ENCODE peak calls at places on chromosomes 11 and 22, in ten cellular contexts. R, T, O, V, Q, A, X, H, N and G are unnamed samples.

GRCh38 chr11:65072631-65072966 is 11.2 kb downstream of the CDCA5 start:
- DNase-seq in R (no peak), T (no peak), O (no peak), V (no peak), Q (no peak), A (no peak), X (no peak), H (no peak), N (no peak), G (no peak)

GRCh38 chr22:44211256-44211945 is 30.7 kb downstream of the PARVG start:
- DNase-seq in R (no peak), T (peak), O (no peak), V (no peak), Q (peak), A (no peak), X (no peak), H (no peak), N (no peak), G (no peak)

GRCh38 chr22:22196018-22196533 is 48.5 kb upstream of the VPREB1 start:
- DNase-seq in R (no peak), T (no peak), O (no peak), V (no peak), Q (no peak), A (no peak), X (no peak), H (no peak), N (no peak), G (peak)

GRCh38 chr11:90635145-90635544 is 412.3 kb upstream of the CHORDC1 start:
- DNase-seq in R (no peak), T (no peak), O (no peak), V (no peak), Q (no peak), A (no peak), X (no peak), H (no peak), N (no peak), G (no peak)

GRCh38 chr11:111836162-111836561 is 35.2 kb downstream of the ALG9 start:
- DNase-seq in R (no peak), T (peak), O (no peak), V (peak), Q (no peak), A (no peak), X (no peak), H (no peak), N (no peak), G (no peak)

GRCh38 chr11:130070109-130070828 is 575 bp downstream of the APLP2 start:
- DNase-seq in R (no peak), T (peak), O (peak), V (peak), Q (peak), A (peak), X (peak), H (peak), N (peak), G (no peak)

GRCh38 chr11:108854366-108854765 is 189.5 kb downstream of the DDX10 start:
- DNase-seq in R (no peak), T (peak), O (no peak), V (no peak), Q (peak), A (no peak), X (peak), H (no peak), N (no peak), G (peak)

GRCh38 chr11:68839953-68840641 is 1.6 kb downstream of the CPT1A start:
- DNase-seq in R (no peak), T (peak), O (peak), V (peak), Q (peak), A (peak), X (peak), H (no peak), N (no peak), G (no peak)

GRCh38 chr11:3155691-3156258 is 9.3 kb downstream of the OSBPL5 start:
- DNase-seq in R (no peak), T (no peak), O (no peak), V (peak), Q (peak), A (no peak), X (peak), H (no peak), N (no peak), G (no peak)

GRCh38 chr22:47296405-47297260 is 534.2 kb downstream of the TBC1D22A start:
- DNase-seq in R (no peak), T (no peak), O (no peak), V (no peak), Q (no peak), A (no peak), X (no peak), H (no peak), N (no peak), G (no peak)

GRCh38 chr11:121838571-121838970 is 277.4 kb downstream of the BLID start:
- DNase-seq in R (no peak), T (no peak), O (no peak), V (no peak), Q (no peak), A (no peak), X (no peak), H (no peak), N (no peak), G (no peak)

GRCh38 chr11:109707411-109707810 is 285.4 kb downstream of the C11orf87 start:
- DNase-seq in R (no peak), T (no peak), O (no peak), V (no peak), Q (no peak), A (no peak), X (no peak), H (no peak), N (no peak), G (no peak)

GRCh38 chr11:74755395-74755995 is 6.8 kb downstream of the RNF169 start:
- DNase-seq in R (no peak), T (peak), O (peak), V (no peak), Q (no peak), A (peak), X (peak), H (no peak), N (no peak), G (no peak)

GRCh38 chr11:32659672-32660071 is 76.0 kb downstream of the EIF3M start:
- DNase-seq in R (no peak), T (no peak), O (no peak), V (no peak), Q (peak), A (no peak), X (no peak), H (no peak), N (no peak), G (no peak)

GRCh38 chr11:114317738-114318137 is 21.5 kb downstream of the NNMT start:
- DNase-seq in R (no peak), T (peak), O (peak), V (peak), Q (peak), A (peak), X (peak), H (no peak), N (no peak), G (no peak)

GRCh38 chr11:61027141-61027840 is 55.8 kb downstream of the CD6 start:
- DNase-seq in R (no peak), T (no peak), O (no peak), V (no peak), Q (no peak), A (no peak), X (no peak), H (no peak), N (no peak), G (no peak)

GRCh38 chr11:78202733-78203167 is 14.0 kb downstream of the USP35 start:
- DNase-seq in R (no peak), T (no peak), O (no peak), V (no peak), Q (no peak), A (no peak), X (no peak), H (no peak), N (no peak), G (no peak)

GRCh38 chr22:36365020-36365411 is 22.8 kb downstream of the MYH9 start:
- DNase-seq in R (peak), T (peak), O (peak), V (peak), Q (peak), A (peak), X (peak), H (peak), N (no peak), G (no peak)

GRCh38 chr11:78733031-78733430 is 158.4 kb upstream of the NARS2 start:
- DNase-seq in R (no peak), T (no peak), O (peak), V (no peak), Q (no peak), A (no peak), X (no peak), H (no peak), N (no peak), G (no peak)

GRCh38 chr11:4203603-4204360 is 109.2 kb downstream of the RRM1 start:
- DNase-seq in R (no peak), T (no peak), O (no peak), V (no peak), Q (no peak), A (no peak), X (no peak), H (no peak), N (no peak), G (no peak)

GRCh38 chr11:85945788-85946187 is 90.6 kb downstream of the CCDC83 start:
- DNase-seq in R (no peak), T (no peak), O (no peak), V (peak), Q (no peak), A (no peak), X (no peak), H (no peak), N (no peak), G (no peak)

GRCh38 chr11:6354651-6355485 is 34.6 kb upstream of the CAVIN3 start:
- DNase-seq in R (no peak), T (no peak), O (no peak), V (no peak), Q (peak), A (no peak), X (peak), H (no peak), N (no peak), G (no peak)

GRCh38 chr11:21659961-21660360 is 532.9 kb upstream of the ANO5 start:
- DNase-seq in R (no peak), T (no peak), O (no peak), V (no peak), Q (no peak), A (no peak), X (no peak), H (no peak), N (no peak), G (no peak)

GRCh38 chr22:49720279-49720959 is 107.3 kb downstream of the BRD1 start:
- DNase-seq in R (no peak), T (no peak), O (no peak), V (no peak), Q (no peak), A (no peak), X (no peak), H (no peak), N (no peak), G (no peak)

GRCh38 chr11:95147364-95147905 is 57.8 kb downstream of the ENDOD1 start:
- DNase-seq in R (peak), T (peak), O (peak), V (peak), Q (peak), A (peak), X (peak), H (peak), N (no peak), G (no peak)

GRCh38 chr22:42288791-42289190 is 18.3 kb upstream of the TCF20 start:
- DNase-seq in R (no peak), T (no peak), O (no peak), V (no peak), Q (no peak), A (no peak), X (no peak), H (no peak), N (no peak), G (no peak)

GRCh38 chr11:102184269-102184987 is 74.2 kb downstream of the YAP1 start:
- DNase-seq in R (no peak), T (no peak), O (no peak), V (no peak), Q (peak), A (no peak), X (no peak), H (no peak), N (no peak), G (no peak)

GRCh38 chr11:45606514-45607024 is 58.9 kb downstream of the CHST1 start:
- DNase-seq in R (no peak), T (no peak), O (no peak), V (no peak), Q (no peak), A (no peak), X (no peak), H (no peak), N (no peak), G (no peak)

GRCh38 chr11:45333023-45333422 is 46.9 kb upstream of the SYT13 start:
- DNase-seq in R (no peak), T (no peak), O (no peak), V (peak), Q (no peak), A (peak), X (peak), H (no peak), N (no peak), G (no peak)

GRCh38 chr11:595400-595799 is 19.1 kb downstream of the PHRF1 start:
- DNase-seq in R (no peak), T (no peak), O (no peak), V (no peak), Q (no peak), A (no peak), X (no peak), H (no peak), N (no peak), G (no peak)

GRCh38 chr11:69641681-69642548 is 959 bp downstream of the CCND1 start:
- DNase-seq in R (no peak), T (peak), O (no peak), V (peak), Q (peak), A (peak), X (no peak), H (no peak), N (no peak), G (no peak)

GRCh38 chr22:27593378-27593777 is 208.2 kb downstream of the MN1 start:
- DNase-seq in R (no peak), T (no peak), O (no peak), V (no peak), Q (no peak), A (no peak), X (no peak), H (no peak), N (no peak), G (no peak)

GRCh38 chr22:38051900-38052862 is 5.0 kb upstream of the PICK1 start:
- DNase-seq in R (peak), T (peak), O (peak), V (peak), Q (peak), A (peak), X (peak), H (peak), N (peak), G (peak)

GRCh38 chr22:39994566-39995345 is at the start of gene FAM83F:
- DNase-seq in R (no peak), T (no peak), O (no peak), V (peak), Q (no peak), A (no peak), X (no peak), H (no peak), N (peak), G (no peak)

GRCh38 chr11:131464024-131464423 is 93.6 kb downstream of the NTM start:
- DNase-seq in R (no peak), T (no peak), O (no peak), V (peak), Q (no peak), A (no peak), X (no peak), H (no peak), N (no peak), G (no peak)

GRCh38 chr22:30245181-30245984 is 1.2 kb downstream of the LIF start:
- DNase-seq in R (no peak), T (no peak), O (no peak), V (no peak), Q (no peak), A (no peak), X (no peak), H (no peak), N (no peak), G (no peak)
- H3K4me3 ChIP-seq in R (peak), T (peak), O (peak), V (peak), Q (peak), A (peak), X (peak), H (no peak), N (no peak), G (peak)

DNA sequence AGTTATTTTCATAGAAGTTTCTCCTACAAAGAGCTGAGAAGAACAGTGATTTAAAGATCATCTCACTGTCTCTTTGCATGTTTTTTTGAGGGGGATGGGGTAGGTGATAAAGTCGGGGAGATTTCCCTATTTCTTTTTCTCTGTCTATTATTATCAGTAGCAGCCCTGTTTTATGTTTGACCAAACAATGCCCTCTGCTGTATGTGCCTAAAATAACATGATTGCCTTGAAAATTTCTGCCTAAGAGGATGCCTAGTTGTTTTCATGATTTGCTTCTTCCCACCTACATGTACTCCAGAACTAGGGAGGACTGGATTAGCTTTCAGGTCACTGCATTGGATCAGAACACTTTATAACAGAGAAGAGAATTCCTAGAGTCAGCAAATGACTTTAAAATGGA is 1330.2 kb downstream of the LRRC4C start:
- DNase-seq in R (no peak), T (peak), O (no peak), V (peak), Q (no peak), A (peak), X (no peak), H (no peak), N (no peak), G (no peak)
- TF ChIP-seq CTCF in R (no peak), T (peak), O (peak), V (no peak), Q (no peak), A (no peak), X (no peak), H (no peak), N (no peak), G (no peak)

GRCh38 chr11:15493066-15493465 is 378.3 kb downstream of the INSC start:
- DNase-seq in R (no peak), T (no peak), O (peak), V (peak), Q (no peak), A (no peak), X (peak), H (no peak), N (no peak), G (no peak)
- H3K4me3 ChIP-seq in R (no peak), T (no peak), O (no peak), V (no peak), Q (no peak), A (no peak), X (no peak), H (no peak), N (no peak), G (no peak)

DNA sequence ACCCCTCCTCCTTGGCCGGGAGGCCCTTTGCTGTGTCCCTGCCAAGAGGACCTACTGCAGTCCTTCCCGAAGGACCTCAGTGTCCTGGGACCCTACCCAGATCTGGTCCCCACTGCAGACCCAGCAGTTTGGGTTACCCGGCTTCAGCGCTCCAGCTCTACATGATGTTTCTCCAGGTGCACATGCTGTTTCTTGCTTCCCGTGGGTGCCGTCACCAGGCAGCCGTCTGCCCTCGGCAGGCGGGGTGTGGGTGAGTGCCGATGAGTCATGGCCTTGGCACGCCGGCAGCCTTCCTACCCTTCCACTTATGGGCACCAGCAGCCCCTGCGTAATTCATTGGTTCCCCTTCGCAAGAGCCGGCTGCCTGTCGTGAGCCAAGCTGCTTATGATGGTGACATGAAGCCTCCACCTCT is 101.8 kb downstream of the BCR start:
- DNase-seq in R (peak), T (peak), O (peak), V (peak), Q (peak), A (peak), X (peak), H (peak), N (peak), G (no peak)
- TF ChIP-seq CTCF in R (no peak), T (no peak), O (no peak), V (no peak), Q (no peak), A (no peak), X (no peak), H (no peak), N (no peak), G (no peak)

DNA sequence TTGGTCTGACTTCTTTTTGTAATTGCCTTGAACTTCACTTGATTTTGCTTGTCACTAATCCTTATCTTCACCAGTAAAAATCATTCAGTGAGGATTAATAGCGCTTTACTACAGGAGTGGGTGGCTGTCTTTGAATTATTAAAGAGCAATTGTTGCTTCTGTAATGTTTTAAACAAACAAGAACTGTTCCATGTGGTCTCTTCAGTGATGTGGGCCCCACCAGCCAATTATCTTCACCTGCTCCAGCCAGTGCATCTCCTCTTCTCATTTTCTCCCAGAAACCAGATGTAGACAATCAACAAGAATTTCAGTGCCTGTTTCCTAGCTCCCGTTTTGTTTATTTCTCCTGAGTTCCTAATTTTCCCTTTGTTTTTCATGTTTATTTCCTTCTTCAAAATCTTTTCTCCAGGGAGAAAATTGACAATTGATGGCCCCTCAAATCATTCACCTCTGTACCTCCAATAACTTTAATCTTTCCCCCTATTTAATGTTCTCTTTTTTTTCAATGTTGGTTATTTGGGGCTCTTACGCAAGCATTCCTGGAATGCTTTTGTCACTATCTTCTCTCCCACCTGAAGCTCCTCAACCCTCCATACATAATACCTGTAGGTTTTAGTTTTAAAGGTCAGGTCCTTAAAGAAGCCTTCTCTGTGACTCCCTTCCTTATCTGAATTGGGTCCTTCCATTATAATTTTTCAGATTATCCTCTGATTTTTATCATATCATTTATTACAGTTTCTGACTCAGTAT is 115.1 kb downstream of the ARFGAP2 start:
- DNase-seq in R (no peak), T (no peak), O (no peak), V (no peak), Q (no peak), A (no peak), X (no peak), H (no peak), N (no peak), G (no peak)
- H3K4me3 ChIP-seq in R (no peak), T (no peak), O (no peak), V (no peak), Q (no peak), A (no peak), X (no peak), H (no peak), N (no peak), G (no peak)

DNA sequence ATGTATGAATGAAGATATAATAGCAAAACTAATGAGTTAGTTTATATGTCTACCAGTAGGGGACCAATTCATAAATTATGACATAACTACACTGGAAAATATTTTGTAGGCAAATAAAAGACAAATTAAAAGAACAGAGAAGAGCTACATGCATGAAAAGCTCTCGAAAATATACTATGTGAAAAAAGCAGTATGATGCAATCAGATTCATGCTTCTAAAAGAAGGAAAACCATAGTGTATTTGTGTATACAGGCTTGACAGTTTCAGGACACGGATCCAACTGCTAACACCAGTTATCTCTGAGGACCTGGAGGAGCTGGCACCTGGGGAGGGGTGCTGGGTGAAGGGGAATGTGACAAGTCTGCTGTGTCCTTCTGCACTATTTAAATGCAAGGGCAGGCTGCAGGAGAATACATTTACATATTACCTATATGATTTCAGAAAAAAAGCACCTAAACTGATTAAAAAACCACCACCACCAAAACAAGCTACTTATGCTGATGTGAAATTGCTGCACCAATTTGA is 6.8 kb downstream of the SMCO4 start:
- DNase-seq in R (no peak), T (no peak), O (no peak), V (no peak), Q (no peak), A (no peak), X (no peak), H (no peak), N (no peak), G (no peak)
- TF ChIP-seq CTCF in R (no peak), T (no peak), O (no peak), V (no peak), Q (no peak), A (no peak), X (no peak), H (no peak), N (no peak), G (no peak)

GRCh38 chr22:45503071-45503815 is 560 bp downstream of the FBLN1 start:
- DNase-seq in R (no peak), T (no peak), O (no peak), V (no peak), Q (no peak), A (no peak), X (no peak), H (no peak), N (no peak), G (no peak)
- H3K4me3 ChIP-seq in R (peak), T (peak), O (peak), V (peak), Q (peak), A (peak), X (peak), H (peak), N (no peak), G (no peak)